ENCODE peak calls at places on chromosomes 4 and X, in four cellular contexts. One of them, this sample, is unnamed.

GRCh38 chr4:1510931-1511330 is 104.7 kb upstream of the NKX1-1 start:
- DNase-seq in H9: no peak
- DNase-seq in mesendoderm: no peak
- DNase-seq in H1: no peak
- DNase-seq in this sample: no peak

GRCh38 chr4:6451309-6451708 is 21.1 kb downstream of the PPP2R2C start:
- DNase-seq in H1: no peak
- DNase-seq in H9: no peak
- DNase-seq in mesendoderm: no peak
- DNase-seq in this sample: no peak

GRCh38 chr4:3036131-3036952 is 38.0 kb downstream of the HTT-AS start:
- DNase-seq in H9: no peak
- DNase-seq in H1: no peak
- DNase-seq in mesendoderm: no peak
- DNase-seq in this sample: no peak

GRCh38 chr4:17961249-17961648 is 60.3 kb downstream of the LCORL start:
- DNase-seq in H9: no peak
- DNase-seq in mesendoderm: no peak
- DNase-seq in H1: no peak
- DNase-seq in this sample: no peak

GRCh38 chr4:124431663-124432192 is 280.8 kb downstream of the ANKRD50 start:
- DNase-seq in H9: no peak
- DNase-seq in mesendoderm: no peak
- DNase-seq in H1: no peak
- DNase-seq in this sample: no peak

GRCh38 chr4:73539386-73539785 is 57.8 kb downstream of the AFM start:
- DNase-seq in H9: no peak
- DNase-seq in H1: no peak
- DNase-seq in mesendoderm: no peak
- DNase-seq in this sample: no peak

GRCh38 chr4:56468097-56468422 is 643 bp downstream of the SRP72 start:
- DNase-seq in mesendoderm: peak
- DNase-seq in H9: no peak
- DNase-seq in H1: no peak
- DNase-seq in this sample: no peak

GRCh38 chrX:63434206-63434605 is 83.1 kb upstream of the SPIN4 start:
- DNase-seq in H9: no peak
- DNase-seq in H1: no peak
- DNase-seq in mesendoderm: no peak
- DNase-seq in this sample: no peak

GRCh38 chr4:180828455-180829018 is 1414.7 kb upstream of the TENM3 start:
- DNase-seq in mesendoderm: peak
- DNase-seq in H1: no peak
- DNase-seq in H9: no peak
- DNase-seq in this sample: peak

GRCh38 chrX:44915361-44915868 is 42.4 kb downstream of the KDM6A start:
- DNase-seq in mesendoderm: peak
- DNase-seq in H1: no peak
- DNase-seq in H9: no peak
- DNase-seq in this sample: no peak

GRCh38 chr4:148831945-148832344 is 389.7 kb upstream of the NR3C2 start:
- DNase-seq in H1: no peak
- DNase-seq in mesendoderm: no peak
- DNase-seq in H9: no peak
- DNase-seq in this sample: no peak

GRCh38 chr4:56187601-56188177 is 199.6 kb downstream of the AASDH start:
- DNase-seq in mesendoderm: no peak
- DNase-seq in H1: no peak
- DNase-seq in H9: no peak
- DNase-seq in this sample: no peak

GRCh38 chrX:107716045-107716684 is 59.4 kb downstream of the TSC22D3 start:
- DNase-seq in mesendoderm: peak
- DNase-seq in H1: no peak
- DNase-seq in H9: peak
- DNase-seq in this sample: peak

GRCh38 chr4:85500110-85500867 is 25.3 kb downstream of the ARHGAP24 start:
- DNase-seq in H9: no peak
- DNase-seq in mesendoderm: no peak
- DNase-seq in H1: no peak
- DNase-seq in this sample: no peak

GRCh38 chr4:14434916-14435315 is 567.4 kb upstream of the CPEB2 start:
- DNase-seq in H1: no peak
- DNase-seq in H9: no peak
- DNase-seq in mesendoderm: no peak
- DNase-seq in this sample: no peak

GRCh38 chrX:136694491-136695087 is 46.6 kb downstream of the CD40LG start:
- DNase-seq in H9: peak
- DNase-seq in mesendoderm: peak
- DNase-seq in H1: peak
- DNase-seq in this sample: peak

GRCh38 chr4:71765349-71765748 is 18.5 kb downstream of the GC start:
- DNase-seq in H1: no peak
- DNase-seq in mesendoderm: peak
- DNase-seq in H9: peak
- DNase-seq in this sample: no peak

GRCh38 chrX:68292471-68292870 is 140.8 kb downstream of the OPHN1 start:
- DNase-seq in H9: no peak
- DNase-seq in H1: no peak
- DNase-seq in mesendoderm: peak
- DNase-seq in this sample: no peak

GRCh38 chrX:55867254-55867653 is 149.7 kb downstream of the RRAGB start:
- DNase-seq in H1: no peak
- DNase-seq in H9: no peak
- DNase-seq in mesendoderm: no peak
- DNase-seq in this sample: no peak

GRCh38 chrX:117645639-117646038 is 471.0 kb downstream of the KLHL13 start:
- DNase-seq in H1: no peak
- DNase-seq in mesendoderm: no peak
- DNase-seq in H9: no peak
- DNase-seq in this sample: no peak

GRCh38 chr4:88828846-88829245 is 131.2 kb upstream of the NAP1L5 start:
- DNase-seq in H9: no peak
- DNase-seq in H1: no peak
- DNase-seq in mesendoderm: no peak
- DNase-seq in this sample: no peak

GRCh38 chrX:20309796-20310195 is 43.1 kb upstream of the RPS6KA3 start:
- DNase-seq in H1: no peak
- DNase-seq in H9: no peak
- DNase-seq in mesendoderm: no peak
- DNase-seq in this sample: no peak

GRCh38 chrX:68650491-68650890 is 3.0 kb downstream of the STARD8 start:
- DNase-seq in H9: no peak
- DNase-seq in H1: no peak
- DNase-seq in mesendoderm: no peak
- DNase-seq in this sample: no peak

GRCh38 chr4:108170729-108171540 is 2.2 kb upstream of the LEF1 start:
- DNase-seq in H9: no peak
- DNase-seq in mesendoderm: peak
- DNase-seq in H1: no peak
- DNase-seq in this sample: peak

GRCh38 chr4:113869743-113870375 is 108.3 kb upstream of the CAMK2D start:
- DNase-seq in mesendoderm: no peak
- DNase-seq in H9: no peak
- DNase-seq in H1: no peak
- DNase-seq in this sample: no peak

DNA sequence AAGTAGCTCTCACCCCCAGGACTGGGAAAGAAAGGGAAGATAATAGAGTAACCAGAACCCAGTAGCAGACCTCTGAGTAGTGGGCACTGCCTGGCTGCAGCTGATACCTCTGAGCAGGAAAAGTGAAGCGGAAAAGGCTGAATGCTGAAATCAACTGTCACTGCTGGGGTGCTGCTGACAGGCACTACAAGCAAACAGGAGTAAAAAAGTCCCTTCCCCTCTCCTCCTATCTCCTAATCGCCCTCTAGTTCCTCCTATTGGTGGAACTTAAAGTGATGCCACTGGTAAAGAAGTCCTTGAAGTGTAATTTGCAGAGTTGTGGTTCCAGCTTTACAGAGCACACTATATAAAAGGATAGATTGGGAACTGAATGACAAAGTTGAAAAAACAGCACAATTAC is 32.8 kb upstream of the GLRB start:
- DNase-seq in mesendoderm: peak
- DNase-seq in H1: peak
- DNase-seq in H9: peak
- DNase-seq in this sample: peak
- H3K18ac ChIP-seq in mesendoderm: no peak
- H3K18ac ChIP-seq in H1: no peak
- H3K18ac ChIP-seq in H9: no peak
- H3K18ac ChIP-seq in this sample: peak

GRCh38 chr4:184939978-184940377 is 78.3 kb upstream of the HELT start:
- DNase-seq in H9: no peak
- DNase-seq in mesendoderm: no peak
- DNase-seq in H1: no peak
- DNase-seq in this sample: no peak
- H3K18ac ChIP-seq in H9: no peak
- H3K18ac ChIP-seq in mesendoderm: no peak
- H3K18ac ChIP-seq in H1: no peak
- H3K18ac ChIP-seq in this sample: no peak

GRCh38 chr4:102640669-102641068 is 120.1 kb downstream of the MANBA start:
- DNase-seq in H1: no peak
- DNase-seq in mesendoderm: no peak
- DNase-seq in H9: no peak
- DNase-seq in this sample: no peak
- H3K18ac ChIP-seq in H1: no peak
- H3K18ac ChIP-seq in mesendoderm: no peak
- H3K18ac ChIP-seq in H9: no peak
- H3K18ac ChIP-seq in this sample: no peak

GRCh38 chrX:150408561-150408960 is 45.4 kb downstream of the MAMLD1 start:
- DNase-seq in H9: no peak
- DNase-seq in mesendoderm: no peak
- DNase-seq in H1: no peak
- DNase-seq in this sample: no peak

GRCh38 chrX:150406559-150406958 is 43.4 kb downstream of the MAMLD1 start:
- DNase-seq in H1: no peak
- DNase-seq in H9: no peak
- DNase-seq in mesendoderm: no peak
- DNase-seq in this sample: no peak

GRCh38 chrX:150408007-150408406 is 44.9 kb downstream of the MAMLD1 start:
- DNase-seq in H1: no peak
- DNase-seq in H9: no peak
- DNase-seq in mesendoderm: no peak
- DNase-seq in this sample: no peak

GRCh38 chrX:150405006-150405405 is 41.9 kb downstream of the MAMLD1 start:
- DNase-seq in H1: no peak
- DNase-seq in H9: no peak
- DNase-seq in mesendoderm: no peak
- DNase-seq in this sample: no peak

GRCh38 chrX:150405576-150405975 is 42.5 kb downstream of the MAMLD1 start:
- DNase-seq in H1: no peak
- DNase-seq in H9: no peak
- DNase-seq in mesendoderm: peak
- DNase-seq in this sample: no peak
- H3K18ac ChIP-seq in H1: no peak
- H3K18ac ChIP-seq in H9: no peak
- H3K18ac ChIP-seq in mesendoderm: no peak
- H3K18ac ChIP-seq in this sample: no peak